ENCODE peak calls at places on chromosome 20, in ten cellular contexts. P is spleen, A is GM23338, C is stomach, O is Panc1, K is sigmoid colon, I is transverse colon, H is HepG2, T is prostate gland, Z is suprapubic skin. Q is an unnamed sample.

GRCh38 chr20:17882834-17883591 is 85.6 kb downstream of the SNX5 start:
- DNase-seq in I (no peak), Z (peak; percentile 37), P (no peak), O (no peak), C (no peak), K (peak; percentile 54), A (no peak), T (no peak), H (no peak), Q (no peak)

GRCh38 chr20:19670829-19671228 is 87.2 kb upstream of the RIN2 start:
- DNase-seq in I (no peak), K (no peak), H (no peak), C (no peak), P (no peak), Z (no peak), O (no peak), T (no peak), A (no peak), Q (no peak)

GRCh38 chr20:59063358-59064213 is 21.0 kb upstream of the PRELID3B start:
- DNase-seq in K (peak; percentile 84), A (no peak), T (no peak), H (no peak), Z (no peak), C (no peak), P (no peak), O (no peak), I (no peak), Q (peak; percentile 13)

GRCh38 chr20:2349801-2350200 is 30.9 kb upstream of the TGM6 start:
- DNase-seq in I (no peak), C (no peak), H (peak; percentile 39), P (no peak), A (no peak), O (no peak), K (no peak), T (no peak), Z (no peak), Q (no peak)

GRCh38 chr20:20690676-20691476 is 21.6 kb downstream of the RALGAPA2 start:
- DNase-seq in H (no peak), P (no peak), T (no peak), O (no peak), Z (no peak), K (no peak), I (no peak), C (no peak), A (no peak), Q (no peak)

GRCh38 chr20:47205577-47206123 is 150.8 kb downstream of the ZMYND8 start:
- DNase-seq in Z (no peak), T (peak; percentile 38), C (peak; percentile 63), O (no peak), I (peak; percentile 38), H (peak; percentile 78), P (peak; percentile 75), K (peak; percentile 70), A (peak; percentile 74), Q (peak; percentile 31)

GRCh38 chr20:20741067-20742045 is 28.9 kb upstream of the RALGAPA2 start:
- DNase-seq in H (no peak), T (no peak), C (peak; percentile 56), Z (no peak), I (no peak), A (no peak), P (no peak), K (no peak), O (no peak), Q (no peak)

GRCh38 chr20:35306931-35307517 is 14.8 kb upstream of the FAM83C start:
- DNase-seq in P (no peak), H (peak; percentile 80), O (no peak), A (peak; percentile 88), T (no peak), I (peak; percentile 64), K (no peak), C (peak; percentile 63), Z (no peak), Q (no peak)

GRCh38 chr20:20203784-20204183 is 151.5 kb downstream of the CFAP61 start:
- DNase-seq in A (no peak), C (no peak), I (no peak), Z (no peak), P (no peak), H (peak; percentile 15), K (no peak), O (no peak), T (no peak), Q (no peak)

GRCh38 chr20:11432407-11432806 is 485.3 kb upstream of the BTBD3 start:
- DNase-seq in K (no peak), C (no peak), H (no peak), A (no peak), O (no peak), P (no peak), T (no peak), Z (no peak), I (no peak), Q (no peak)

GRCh38 chr20:1050440-1050839 is 48.3 kb upstream of the RSPO4 start:
- DNase-seq in H (no peak), I (no peak), K (no peak), Z (no peak), C (no peak), O (no peak), P (no peak), A (no peak), T (no peak), Q (no peak)

GRCh38 chr20:59144831-59145196 is 18.8 kb upstream of the ZNF831 start:
- DNase-seq in C (no peak), H (no peak), A (no peak), O (no peak), P (peak; percentile 50), T (no peak), Z (no peak), K (no peak), I (no peak), Q (no peak)

GRCh38 chr20:62272200-62272599 is 30.6 kb upstream of the ADRM1 start:
- DNase-seq in A (peak; percentile 24), P (no peak), Z (no peak), C (no peak), K (no peak), T (no peak), H (no peak), O (no peak), I (no peak), Q (no peak)

GRCh38 chr20:41249371-41249770 is 68.2 kb downstream of the ZHX3 start:
- DNase-seq in A (no peak), K (peak; percentile 92), P (no peak), T (peak; percentile 29), C (no peak), H (no peak), Z (peak; percentile 83), O (no peak), I (peak; percentile 45), Q (peak; percentile 29)

GRCh38 chr20:53331151-53331973 is 262.3 kb downstream of the ZNF217 start:
- DNase-seq in T (no peak), A (peak; percentile 32), K (no peak), Z (no peak), C (no peak), O (no peak), I (no peak), P (no peak), H (peak; percentile 41), Q (no peak)

GRCh38 chr20:11901127-11901526 is 16.6 kb upstream of the BTBD3 start:
- DNase-seq in I (no peak), Z (no peak), T (no peak), K (no peak), P (no peak), O (no peak), H (peak; percentile 56), A (peak; percentile 20), C (no peak), Q (no peak)

GRCh38 chr20:14921546-14921945 is 584.1 kb upstream of the FLRT3 start:
- DNase-seq in P (no peak), T (no peak), Z (no peak), H (no peak), O (no peak), C (no peak), K (no peak), I (no peak), A (no peak), Q (no peak)

GRCh38 chr20:615494-615893 is 5.4 kb upstream of the TCF15 start:
- DNase-seq in P (no peak), O (no peak), Z (no peak), A (no peak), T (no peak), K (no peak), I (no peak), C (no peak), H (no peak), Q (no peak)

GRCh38 chr20:52800734-52801627 is 171.2 kb upstream of the TSHZ2 start:
- DNase-seq in P (no peak), I (no peak), T (peak; percentile 44), O (no peak), K (no peak), A (no peak), Z (no peak), H (no peak), C (no peak), Q (no peak)

GRCh38 chr20:32450484-32451061 is 92.4 kb downstream of the ASXL1 start:
- DNase-seq in I (no peak), H (no peak), P (peak; percentile 64), Z (no peak), C (no peak), A (no peak), T (no peak), K (no peak), O (no peak), Q (no peak)
- H3K36me3 ChIP-seq in I (no peaks in the 10 kb centered on the region), H (peaks cover 99% of the 10 kb centered on the region), P (peaks cover 96% of the 10 kb centered on the region), Z (peaks cover 43% of the 10 kb centered on the region), C (peaks cover 90% of the 10 kb centered on the region), A (peaks cover 9% of the 10 kb centered on the region), T (no peaks in the 10 kb centered on the region), K (peaks cover 80% of the 10 kb centered on the region), O (no peaks in the 10 kb centered on the region), Q (peaks cover 9% of the 10 kb centered on the region)

GRCh38 chr20:45339084-45339483 is 9.1 kb downstream of the SDC4 start:
- DNase-seq in C (peak; percentile 61), A (no peak), T (no peak), I (peak; percentile 61), P (no peak), H (no peak), K (no peak), O (no peak), Z (no peak), Q (peak; percentile 59)
- TF ChIP-seq POLR2AphosphoS5 in C (no peak), A (no peak), T (no peak), I (no peak), P (no peak), H (no peak), K (no peak), O (no peak), Z (peak; percentile 47), Q (no peak)

DNA sequence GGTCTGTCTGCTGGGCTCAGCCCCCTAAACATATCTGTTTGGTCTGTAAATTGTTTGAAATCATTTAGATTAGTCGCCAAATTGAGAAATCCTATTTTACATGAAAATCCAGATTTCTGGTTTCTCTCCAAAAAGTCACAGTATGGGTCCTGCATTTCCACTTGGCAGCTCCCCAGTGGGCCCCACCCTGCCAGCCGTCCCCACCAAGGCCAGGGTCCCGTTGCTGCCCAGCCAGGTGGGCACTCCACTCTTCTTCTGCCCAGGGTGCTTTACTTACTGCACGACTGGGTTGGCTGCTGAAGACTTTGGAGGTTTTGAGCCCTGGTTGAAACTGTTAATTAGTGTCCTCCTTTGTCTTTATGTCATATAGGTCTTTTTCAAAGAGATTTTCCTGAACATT is 50.4 kb downstream of the ARFGEF2 start:
- DNase-seq in C (no peak), O (no peak), K (no peak), I (no peak), H (no peak), A (no peak), P (no peak), T (no peak), Z (no peak), Q (peak; percentile 52)
- H3K36me3 ChIP-seq in C (peaks cover 95% of the 10 kb centered on the region), O (peaks cover 14% of the 10 kb centered on the region), K (peaks cover 89% of the 10 kb centered on the region), I (no peaks in the 10 kb centered on the region), H (peaks cover 78% of the 10 kb centered on the region), A (peaks cover 38% of the 10 kb centered on the region), P (peaks cover 100% of the 10 kb centered on the region), T (no peaks in the 10 kb centered on the region), Z (peaks cover 89% of the 10 kb centered on the region), Q (peaks cover 83% of the 10 kb centered on the region)

GRCh38 chr20:48295445-48295903 is 510.2 kb upstream of the SULF2 start:
- DNase-seq in C (no peak), O (peak; percentile 61), A (peak; percentile 90), T (no peak), P (no peak), I (no peak), H (peak; percentile 94), Z (no peak), K (no peak), Q (no peak)
- TF ChIP-seq POLR2AphosphoS5 in C (peak; percentile 28), O (no peak), A (no peak), T (peak; percentile 54), P (no peak), I (no peak), H (no peak), Z (no peak), K (peak; percentile 57), Q (no peak)